ENCODE peak calls at places on chromosomes 3 and 15, in five cellular contexts. C is breast epithelium, J is A549, B is IMR-90, N is tibial nerve. F is an unnamed sample.

GRCh38 chr3:73727117-73727802 is 102.5 kb upstream of the PDZRN3 start:
- DNase-seq in J (no peak), C (no peak), B (peak; percentile 83), N (no peak), F (no peak)

GRCh38 chr3:32952369-32953067 is 1.1 kb downstream of the CCR4 start:
- DNase-seq in J (no peak), N (no peak), C (no peak), B (no peak), F (no peak)

GRCh38 chr15:63338170-63338569 is 43.5 kb downstream of the CA12 start:
- DNase-seq in B (peak; percentile 79), J (no peak), N (no peak), C (no peak), F (no peak)

GRCh38 chr3:127037423-127037841 is 54.5 kb downstream of the PLXNA1 start:
- DNase-seq in J (no peak), N (no peak), B (no peak), C (no peak), F (no peak)

GRCh38 chr15:51726302-51727073 is 11.0 kb downstream of the LYSMD2 start:
- DNase-seq in B (peak; percentile 93), N (no peak), J (peak; percentile 88), C (no peak), F (peak; percentile 59)

GRCh38 chr3:30263238-30263920 is 343.0 kb upstream of the TGFBR2 start:
- DNase-seq in N (no peak), B (no peak), C (no peak), J (no peak), F (no peak)

GRCh38 chr15:78079296-78080087 is 2.0 kb upstream of the TBC1D2B start:
- DNase-seq in N (no peak), B (no peak), J (no peak), C (no peak), F (no peak)

GRCh38 chr3:112349557-112349956 is 16.6 kb downstream of the CD200 start:
- DNase-seq in C (no peak), J (no peak), B (no peak), N (no peak), F (no peak)

GRCh38 chr3:161401389-161401788 is 30.1 kb upstream of the SPTSSB start:
- DNase-seq in N (no peak), B (no peak), C (no peak), J (no peak), F (no peak)

GRCh38 chr15:42772126-42772525 is 35.2 kb upstream of the CDAN1 start:
- DNase-seq in C (no peak), J (no peak), N (no peak), B (no peak), F (peak; percentile 30)

GRCh38 chr15:42101861-42102260 is 7.5 kb upstream of the PLA2G4D start:
- DNase-seq in J (no peak), B (no peak), N (no peak), C (no peak), F (no peak)

GRCh38 chr3:139897759-139898158 is 37.2 kb upstream of the CLSTN2 start:
- DNase-seq in C (no peak), J (no peak), B (no peak), N (no peak), F (no peak)

GRCh38 chr3:4693620-4694019 is 200.5 kb downstream of the ITPR1 start:
- DNase-seq in N (no peak), J (no peak), C (no peak), B (no peak), F (no peak)

GRCh38 chr3:13352621-13353131 is 67.4 kb downstream of the NUP210 start:
- DNase-seq in B (peak; percentile 41), C (no peak), N (no peak), J (no peak), F (no peak)

GRCh38 chr3:47113669-47114365 is 50.1 kb downstream of the SETD2 start:
- DNase-seq in B (peak; percentile 92), N (no peak), C (no peak), J (no peak), F (no peak)

GRCh38 chr15:52563499-52564060 is 5.2 kb downstream of the ARPP19 start:
- DNase-seq in B (no peak), N (no peak), J (no peak), C (no peak), F (no peak)

GRCh38 chr3:177426151-177426904 is 229.0 kb upstream of the TBL1XR1 start:
- DNase-seq in N (no peak), B (no peak), C (no peak), J (no peak), F (no peak)

GRCh38 chr3:26070854-26071253 is 281.0 kb downstream of the OXSM start:
- DNase-seq in C (no peak), N (no peak), J (no peak), B (no peak), F (no peak)

GRCh38 chr3:59006791-59007517 is 42.9 kb downstream of the CFAP20DC start:
- DNase-seq in N (no peak), B (peak; percentile 76), C (no peak), J (no peak), F (peak; percentile 32)

GRCh38 chr3:173065543-173065970 is 75.5 kb downstream of the SPATA16 start:
- DNase-seq in C (no peak), B (peak; percentile 6), N (no peak), J (no peak), F (no peak)

GRCh38 chr15:73291441-73291840 is 77.3 kb downstream of the HCN4 start:
- DNase-seq in J (no peak), C (no peak), B (no peak), N (no peak), F (no peak)

GRCh38 chr3:48661501-48662139 is 1.1 kb downstream of the CELSR3 start:
- DNase-seq in B (peak; percentile 41), J (peak; percentile 35), C (no peak), N (peak; percentile 46), F (peak; percentile 94)

GRCh38 chr3:24023249-24023648 is 78.2 kb downstream of the NR1D2 start:
- DNase-seq in N (no peak), C (no peak), J (no peak), B (no peak), F (no peak)

GRCh38 chr15:75037685-75038084 is 14.3 kb downstream of the PPCDC start:
- DNase-seq in J (no peak), N (no peak), B (no peak), C (no peak), F (no peak)

GRCh38 chr15:66948294-66948693 is 117.1 kb upstream of the SMAD3 start:
- DNase-seq in B (peak; percentile 50), C (no peak), N (no peak), J (no peak), F (no peak)

GRCh38 chr3:4531478-4532025 is 38.4 kb downstream of the ITPR1 start:
- DNase-seq in N (no peak), C (no peak), B (peak; percentile 1), J (no peak), F (no peak)

GRCh38 chr3:9180764-9181117 is 68.7 kb downstream of the SRGAP3 start:
- DNase-seq in B (no peak), N (no peak), J (no peak), C (no peak), F (no peak)

GRCh38 chr15:75349851-75350588 is 3.2 kb downstream of the NEIL1 start:
- DNase-seq in N (no peak), B (no peak), J (no peak), C (no peak), F (no peak)

GRCh38 chr3:141231923-141232861 is 567 bp downstream of the PXYLP1 start:
- DNase-seq in B (no peak), J (peak; percentile 31), N (no peak), C (peak; percentile 24), F (no peak)

GRCh38 chr3:186929676-186930075 is 650 bp upstream of the ST6GAL1 start:
- DNase-seq in J (no peak), B (no peak), C (no peak), N (no peak), F (no peak)
- H3K4me3 ChIP-seq in J (peak overlapping the region; percentile 84), B (peak overlapping the region; percentile 53), C (peak overlapping the region; percentile 81), N (peak overlapping the region; percentile 93), F (no peak overlapping the region)

DNA sequence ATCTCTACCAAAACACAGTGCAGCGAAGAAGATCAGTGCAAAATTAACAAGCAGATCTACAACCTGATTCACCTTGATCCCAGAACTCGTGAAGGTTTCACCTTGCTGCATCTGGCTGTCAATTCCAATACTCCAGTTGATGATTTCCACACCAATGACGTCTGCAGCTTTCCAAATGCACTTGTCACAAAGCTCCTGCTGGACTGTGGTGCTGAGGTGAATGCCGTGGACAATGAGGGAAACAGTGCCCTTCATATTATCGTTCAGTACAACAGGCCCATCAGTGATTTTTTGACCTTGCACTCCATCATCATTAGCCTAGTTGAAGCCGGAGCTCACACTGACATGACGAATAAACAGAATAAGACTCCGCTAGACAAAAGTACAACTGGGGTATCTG is 13.2 kb downstream of the FEM1B start:
- DNase-seq in B (no peak), J (no peak), N (no peak), C (no peak), F (no peak)
- TF ChIP-seq POLR2A in B (no peak), J (no peak), N (no peak), C (no peak), F (no peak)

DNA sequence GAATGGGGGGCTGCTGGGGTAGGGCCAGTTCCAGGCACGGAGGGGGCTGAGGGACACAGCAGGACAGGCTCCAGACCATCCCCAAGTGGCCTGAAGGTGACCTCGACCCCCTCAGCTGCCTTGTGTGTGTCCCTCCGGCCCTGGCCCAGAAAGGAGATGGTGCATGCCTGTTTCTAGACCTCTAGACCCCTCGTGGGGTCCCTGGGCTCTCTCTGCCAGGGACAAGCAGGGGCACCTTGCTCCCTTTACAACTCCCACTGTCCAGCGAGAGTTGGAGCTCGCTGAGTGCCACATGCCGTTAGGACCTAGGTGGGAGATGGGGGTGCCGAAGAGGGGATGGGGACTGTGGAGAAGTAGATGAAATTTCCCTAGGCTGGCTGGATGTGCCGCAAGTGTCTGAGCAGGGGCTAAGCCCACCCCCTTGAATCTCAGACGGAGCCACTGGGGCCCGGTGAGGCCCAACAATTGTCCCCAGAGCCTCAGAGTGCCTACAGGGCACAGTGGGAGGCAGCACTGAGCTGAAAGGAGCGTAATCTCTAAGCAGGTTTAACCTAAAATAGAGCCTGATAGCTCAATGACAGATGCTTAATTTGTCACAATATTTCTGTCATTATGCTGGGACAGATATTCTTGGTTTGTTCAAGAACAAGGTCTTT is 23.7 kb upstream of the KLF13 start:
- DNase-seq in J (no peak), B (no peak), N (no peak), C (no peak), F (peak; percentile 13)
- TF ChIP-seq CTCF in J (no peak), B (no peak), N (no peak), C (no peak), F (no peak)

GRCh38 chr3:171001250-171001893 is 25.1 kb downstream of the SLC2A2 start:
- DNase-seq in J (no peak), C (no peak), B (no peak), N (no peak), F (no peak)

GRCh38 chr3:171000281-171000680 is 26.2 kb downstream of the SLC2A2 start:
- DNase-seq in B (peak; percentile 11), C (no peak), N (no peak), J (no peak), F (no peak)

GRCh38 chr3:171007316-171007715 is 19.2 kb downstream of the SLC2A2 start:
- DNase-seq in C (no peak), N (no peak), J (no peak), B (no peak), F (no peak)

GRCh38 chr3:171001957-171002694 is 24.4 kb downstream of the SLC2A2 start:
- DNase-seq in B (peak; percentile 66), N (no peak), C (no peak), J (peak; percentile 49), F (no peak)

DNA sequence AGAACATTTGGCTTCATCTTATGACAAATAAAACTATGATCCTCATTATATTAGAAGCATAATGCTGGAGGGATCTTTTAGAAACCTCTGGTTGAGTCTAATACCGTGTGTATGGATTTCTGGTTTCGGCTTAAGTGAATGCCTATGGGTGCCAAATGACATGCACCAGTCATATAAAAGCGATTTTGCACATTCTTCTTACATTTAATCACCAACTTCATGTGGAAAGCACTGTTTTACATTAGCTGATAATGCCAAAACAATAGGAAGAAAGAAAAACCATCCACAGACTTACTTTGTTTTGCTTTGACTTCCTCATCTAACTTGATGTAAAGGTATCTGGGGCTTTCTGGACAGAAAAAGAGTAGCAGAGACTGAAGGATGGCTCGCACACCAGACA is 20.9 kb downstream of the SLC2A2 start:
- DNase-seq in B (no peak), J (no peak), C (no peak), N (no peak), F (no peak)
- H3K4me3 ChIP-seq in B (no peak overlapping the region), J (no peak overlapping the region), C (no peak overlapping the region), N (no peak overlapping the region), F (no peak overlapping the region)

F was measured in lower leg skin.